ENCODE peak calls at places on chromosome 17, in eight cellular contexts. P, Z, C, T, A, J, G and L are unnamed samples.

GRCh38 chr17:64471440-64471839 is 22.5 kb downstream of the MILR1 start:
- DNase-seq in P (no peak), Z (no peak), C (no peak), T (no peak), A (no peak), J (peak; percentile 21), G (no peak), L (no peak)

GRCh38 chr17:64134996-64135395 is 5.1 kb upstream of the ERN1 start:
- DNase-seq in P (no peak), Z (no peak), C (no peak), T (no peak), A (no peak), J (peak; percentile 64), G (no peak), L (no peak)

GRCh38 chr17:57288034-57288752 is 31.9 kb downstream of the MSI2 start:
- DNase-seq in P (no peak), Z (peak; percentile 51), C (no peak), T (no peak), A (peak; percentile 72), J (no peak), G (no peak), L (no peak)

GRCh38 chr17:44655983-44656700 is at the start of gene MEIOC:
- DNase-seq in P (no peak), Z (no peak), C (no peak), T (peak; percentile 29), A (no peak), J (no peak), G (no peak), L (no peak)

GRCh38 chr17:68291836-68292688 is 767 bp downstream of the ARSG start:
- DNase-seq in P (peak; percentile 95), Z (peak; percentile 53), C (peak; percentile 78), T (peak; percentile 81), A (peak; percentile 89), J (peak; percentile 95), G (peak; percentile 87), L (no peak)

GRCh38 chr17:20105539-20106291 is 96.6 kb downstream of the SPECC1 start:
- DNase-seq in P (no peak), Z (no peak), C (no peak), T (no peak), A (no peak), J (no peak), G (no peak), L (no peak)

GRCh38 chr17:29461807-29462206 is 71.6 kb downstream of the TAOK1 start:
- DNase-seq in P (no peak), Z (peak; percentile 42), C (peak; percentile 26), T (no peak), A (no peak), J (no peak), G (no peak), L (no peak)

GRCh38 chr17:13362341-13363122 is 239.2 kb downstream of the HS3ST3A1 start:
- DNase-seq in P (no peak), Z (peak; percentile 60), C (peak; percentile 47), T (peak; percentile 3), A (no peak), J (no peak), G (peak; percentile 30), L (no peak)

GRCh38 chr17:66625321-66625767 is 209.6 kb upstream of the CACNG5 start:
- DNase-seq in P (no peak), Z (peak; percentile 41), C (peak; percentile 62), T (peak; percentile 45), A (no peak), J (no peak), G (peak; percentile 73), L (no peak)

GRCh38 chr17:35073991-35074627 is 10.6 kb upstream of the RFFL start:
- DNase-seq in P (no peak), Z (no peak), C (peak; percentile 38), T (peak; percentile 24), A (no peak), J (no peak), G (peak; percentile 41), L (no peak)

GRCh38 chr17:1519678-1520077 is 3.3 kb upstream of the INPP5K start:
- DNase-seq in P (no peak), Z (no peak), C (no peak), T (no peak), A (no peak), J (no peak), G (no peak), L (no peak)

GRCh38 chr17:43917348-43918025 is 10.2 kb upstream of the MPP2 start:
- DNase-seq in P (peak; percentile 62), Z (peak; percentile 14), C (peak; percentile 52), T (peak; percentile 42), A (peak; percentile 64), J (no peak), G (no peak), L (no peak)

GRCh38 chr17:5921919-5922318 is 148.3 kb upstream of the WSCD1 start:
- DNase-seq in P (no peak), Z (no peak), C (no peak), T (peak; percentile 13), A (no peak), J (no peak), G (peak; percentile 83), L (no peak)

GRCh38 chr17:58637011-58637570 is 54.8 kb downstream of the TEX14 start:
- DNase-seq in P (no peak), Z (no peak), C (no peak), T (no peak), A (no peak), J (no peak), G (no peak), L (no peak)

GRCh38 chr17:58632324-58633314 is 59.2 kb downstream of the TEX14 start:
- DNase-seq in P (no peak), Z (no peak), C (no peak), T (no peak), A (no peak), J (no peak), G (no peak), L (no peak)

GRCh38 chr17:58630883-58631522 is 60.8 kb downstream of the TEX14 start:
- DNase-seq in P (no peak), Z (no peak), C (no peak), T (no peak), A (no peak), J (no peak), G (no peak), L (no peak)

GRCh38 chr17:58626905-58627304 is 64.9 kb downstream of the TEX14 start:
- DNase-seq in P (no peak), Z (no peak), C (no peak), T (no peak), A (no peak), J (no peak), G (no peak), L (no peak)

DNA sequence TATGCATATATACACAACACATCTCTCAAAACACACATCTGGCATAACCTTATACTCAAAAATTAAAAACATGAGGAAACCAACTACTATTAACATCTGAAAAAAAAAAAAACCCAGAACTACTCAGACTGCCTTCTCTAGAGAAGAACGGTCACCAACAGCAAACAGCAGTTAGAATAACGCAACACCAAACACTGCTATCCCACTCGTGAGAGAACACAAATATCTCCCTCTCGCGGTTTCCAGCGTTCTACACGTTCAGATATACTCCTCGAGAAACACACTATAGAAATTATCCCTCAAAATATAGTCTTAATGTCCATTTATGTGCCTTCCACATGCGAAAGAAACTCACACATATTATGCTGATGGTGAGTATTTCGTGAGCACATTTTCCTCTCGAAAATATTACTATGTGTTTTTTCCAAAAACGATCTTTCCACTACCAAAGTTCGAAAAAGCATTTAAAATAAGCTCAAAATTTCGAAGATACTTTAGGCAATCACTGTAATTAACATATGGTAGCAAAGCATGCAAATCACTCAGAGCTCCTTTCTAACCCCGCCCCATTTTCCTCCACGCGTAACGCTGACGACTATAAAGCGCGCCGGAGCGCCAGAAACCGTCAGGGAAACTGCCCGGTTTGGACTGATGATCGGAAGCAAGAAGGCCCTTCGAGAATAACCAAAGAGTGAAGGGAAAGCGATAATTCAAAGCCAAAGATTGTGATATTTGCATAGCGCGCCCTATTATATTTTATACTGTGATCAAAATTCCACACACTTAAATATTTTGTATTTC is 60.1 kb downstream of the TEX14 start:
- DNase-seq in P (peak; percentile 96), Z (peak; percentile 95), C (peak; percentile 100), T (peak; percentile 96), A (peak; percentile 96), J (peak; percentile 99), G (peak; percentile 100), L (peak; percentile 68)
- TF ChIP-seq CTCF in P (peak; percentile 12), Z (peak; percentile 48), C (peak; percentile 38), T (peak; percentile 24), A (peak; percentile 22), J (no peak), G (peak; percentile 30), L (no peak)

GRCh38 chr17:81480140-81480917 is 32.3 kb downstream of the ACTG1 start:
- DNase-seq in P (no peak), Z (peak; percentile 70), C (peak; percentile 38), T (peak; percentile 30), A (peak; percentile 82), J (no peak), G (peak; percentile 45), L (no peak)
- H3K4me3 ChIP-seq in P (no peak overlapping the region), Z (no peak overlapping the region), C (no peak overlapping the region), T (no peak overlapping the region), A (no peak overlapping the region), J (no peak overlapping the region), G (no peak overlapping the region), L (no peak overlapping the region)

DNA sequence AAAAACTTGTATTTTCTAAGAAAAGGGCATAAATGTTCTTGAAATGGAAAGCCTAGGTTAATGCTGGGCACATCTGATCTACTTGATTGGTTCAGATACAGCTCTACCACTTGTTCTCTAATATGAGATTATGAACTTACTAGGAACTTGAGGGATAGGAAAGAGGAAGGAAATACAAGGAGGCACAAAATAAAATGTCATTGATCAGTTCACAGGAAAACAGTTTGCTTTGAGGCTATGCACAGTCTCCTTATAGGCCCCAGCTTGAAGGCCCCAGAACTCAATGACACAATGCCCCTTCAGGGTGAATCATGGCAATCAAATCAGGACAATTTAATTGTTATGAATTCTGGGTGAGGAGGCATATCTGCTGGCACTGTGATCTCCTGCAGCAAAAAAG is 27.1 kb downstream of the NXPH3 start:
- DNase-seq in P (no peak), Z (no peak), C (no peak), T (no peak), A (no peak), J (no peak), G (no peak), L (no peak)
- TF ChIP-seq CTCF in P (no peak), Z (no peak), C (no peak), T (no peak), A (no peak), J (no peak), G (no peak), L (no peak)

DNA sequence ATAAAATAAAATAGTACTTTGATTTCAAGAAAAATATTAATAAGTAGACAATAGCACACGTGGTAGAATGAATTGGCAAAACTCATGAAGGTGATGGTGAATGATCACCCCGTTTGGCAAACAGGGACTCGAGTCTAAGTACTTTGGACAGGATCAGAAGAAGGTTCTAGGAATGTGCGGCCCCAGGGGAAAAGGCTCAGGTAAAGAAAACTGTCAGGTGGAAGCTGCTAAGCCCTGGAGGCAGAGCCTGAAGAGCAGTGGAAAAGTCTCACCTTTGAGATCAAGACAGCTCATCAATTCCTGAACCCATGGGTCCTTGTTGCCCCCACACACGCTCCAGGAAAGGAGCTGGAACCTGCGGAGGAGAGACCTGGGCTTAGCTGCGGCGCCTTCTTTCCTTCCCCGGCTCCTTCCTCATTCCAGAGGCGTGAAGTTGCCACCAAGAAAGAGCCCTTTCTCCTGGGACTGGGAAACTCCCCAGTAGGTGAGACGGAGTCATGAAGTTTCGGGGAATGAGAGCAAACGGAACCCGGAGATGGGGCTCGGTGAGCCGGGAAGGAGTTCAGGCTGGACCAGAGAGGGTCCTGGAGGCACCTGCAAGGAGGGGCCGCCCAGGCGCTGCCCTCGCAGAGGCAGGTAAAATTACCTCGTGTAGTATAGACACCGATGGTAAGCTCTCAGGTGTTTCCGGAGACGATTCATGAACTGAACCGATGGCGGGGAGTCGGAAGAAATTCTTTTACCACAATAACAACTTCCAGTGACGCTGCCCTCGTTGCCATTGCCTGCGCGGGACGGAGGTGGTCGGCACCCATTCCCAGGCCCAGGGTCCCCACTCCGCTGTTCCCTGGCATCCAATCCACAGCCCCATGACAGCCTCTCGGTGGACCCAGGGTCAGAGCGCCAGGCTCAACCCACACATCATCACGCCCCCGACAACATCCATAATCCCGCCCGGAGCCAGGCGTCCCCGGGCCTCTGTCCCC is 1.2 kb upstream of the ZMYND15 start:
- DNase-seq in P (no peak), Z (no peak), C (no peak), T (peak; percentile 90), A (no peak), J (no peak), G (peak; percentile 43), L (no peak)
- H3K4me3 ChIP-seq in P (peak overlapping the region; percentile 25), Z (peak overlapping the region; percentile 66), C (peak overlapping the region; percentile 72), T (peak overlapping the region; percentile 66), A (peak overlapping the region; percentile 92), J (peak overlapping the region; percentile 75), G (peak overlapping the region; percentile 86), L (peak overlapping the region; percentile 89)